ENCODE peak calls at places on chromosomes 11 and 22, in five cellular contexts. One of them, this sample, is unnamed. For H3K4me1, the result is how much of the 10 kb centered on the place peaks cover.

GRCh38 chr11:15793032-15793996 is 563.0 kb downstream of the SOX6 start:
- DNase-seq in PC-3: peak
- DNase-seq in cardiac muscle cell: no peak
- DNase-seq in gastrocnemius medialis: no peak
- DNase-seq in kidney: no peak
- DNase-seq in this sample: no peak

GRCh38 chr11:119888119-119888518 is 159.1 kb upstream of the NECTIN1 start:
- DNase-seq in PC-3: no peak
- DNase-seq in cardiac muscle cell: no peak
- DNase-seq in gastrocnemius medialis: no peak
- DNase-seq in kidney: no peak
- DNase-seq in this sample: no peak

GRCh38 chr22:18048441-18048898 is 24.1 kb upstream of the MICAL3 start:
- DNase-seq in PC-3: no peak
- DNase-seq in cardiac muscle cell: no peak
- DNase-seq in gastrocnemius medialis: no peak
- DNase-seq in kidney: peak
- DNase-seq in this sample: no peak

GRCh38 chr22:44118645-44119315 is 61.9 kb upstream of the PARVG start:
- DNase-seq in PC-3: no peak
- DNase-seq in cardiac muscle cell: no peak
- DNase-seq in gastrocnemius medialis: no peak
- DNase-seq in kidney: peak
- DNase-seq in this sample: no peak

GRCh38 chr11:125768256-125769046 is 10.2 kb downstream of the PATE2 start:
- DNase-seq in PC-3: no peak
- DNase-seq in cardiac muscle cell: peak
- DNase-seq in gastrocnemius medialis: no peak
- DNase-seq in kidney: peak
- DNase-seq in this sample: peak

GRCh38 chr22:32204856-32205722 is at the start of gene RFPL2:
- DNase-seq in PC-3: no peak
- DNase-seq in cardiac muscle cell: peak
- DNase-seq in gastrocnemius medialis: no peak
- DNase-seq in kidney: no peak
- DNase-seq in this sample: no peak

GRCh38 chr11:109547356-109548027 is 125.5 kb downstream of the C11orf87 start:
- DNase-seq in PC-3: peak
- DNase-seq in cardiac muscle cell: no peak
- DNase-seq in gastrocnemius medialis: no peak
- DNase-seq in kidney: no peak
- DNase-seq in this sample: no peak

GRCh38 chr11:15674756-15675155 is 560.0 kb downstream of the INSC start:
- DNase-seq in PC-3: no peak
- DNase-seq in cardiac muscle cell: no peak
- DNase-seq in gastrocnemius medialis: no peak
- DNase-seq in kidney: no peak
- DNase-seq in this sample: no peak

GRCh38 chr11:85277693-85278092 is 349.5 kb downstream of the DLG2 start:
- DNase-seq in PC-3: no peak
- DNase-seq in cardiac muscle cell: no peak
- DNase-seq in gastrocnemius medialis: no peak
- DNase-seq in kidney: no peak
- DNase-seq in this sample: no peak

GRCh38 chr11:37858398-37858797 is 1260.4 kb upstream of the RAG2 start:
- DNase-seq in PC-3: peak
- DNase-seq in cardiac muscle cell: no peak
- DNase-seq in gastrocnemius medialis: no peak
- DNase-seq in kidney: no peak
- DNase-seq in this sample: no peak

GRCh38 chr11:126304457-126305072 is 705 bp downstream of the DCPS start:
- DNase-seq in PC-3: no peak
- DNase-seq in cardiac muscle cell: no peak
- DNase-seq in gastrocnemius medialis: no peak
- DNase-seq in kidney: no peak
- DNase-seq in this sample: no peak

GRCh38 chr11:93017821-93018690 is 48.6 kb downstream of the MTNR1B start:
- DNase-seq in PC-3: no peak
- DNase-seq in cardiac muscle cell: no peak
- DNase-seq in gastrocnemius medialis: no peak
- DNase-seq in kidney: no peak
- DNase-seq in this sample: no peak

GRCh38 chr11:27241316-27242122 is 121.5 kb downstream of the CCDC34 start:
- DNase-seq in PC-3: peak
- DNase-seq in cardiac muscle cell: no peak
- DNase-seq in gastrocnemius medialis: no peak
- DNase-seq in kidney: no peak
- DNase-seq in this sample: no peak

GRCh38 chr11:122172352-122173073 is 56.5 kb upstream of the BLID start:
- DNase-seq in PC-3: peak
- DNase-seq in cardiac muscle cell: no peak
- DNase-seq in gastrocnemius medialis: no peak
- DNase-seq in kidney: no peak
- DNase-seq in this sample: no peak

GRCh38 chr11:122170815-122171475 is 54.9 kb upstream of the BLID start:
- DNase-seq in PC-3: peak
- DNase-seq in cardiac muscle cell: no peak
- DNase-seq in gastrocnemius medialis: no peak
- DNase-seq in kidney: no peak
- DNase-seq in this sample: no peak

GRCh38 chr11:122173074-122173450 is 57.0 kb upstream of the BLID start:
- DNase-seq in PC-3: peak
- DNase-seq in cardiac muscle cell: no peak
- DNase-seq in gastrocnemius medialis: no peak
- DNase-seq in kidney: no peak
- DNase-seq in this sample: no peak

GRCh38 chr11:122175316-122175715 is 59.3 kb upstream of the BLID start:
- DNase-seq in PC-3: peak
- DNase-seq in cardiac muscle cell: no peak
- DNase-seq in gastrocnemius medialis: no peak
- DNase-seq in kidney: no peak
- DNase-seq in this sample: no peak

DNA sequence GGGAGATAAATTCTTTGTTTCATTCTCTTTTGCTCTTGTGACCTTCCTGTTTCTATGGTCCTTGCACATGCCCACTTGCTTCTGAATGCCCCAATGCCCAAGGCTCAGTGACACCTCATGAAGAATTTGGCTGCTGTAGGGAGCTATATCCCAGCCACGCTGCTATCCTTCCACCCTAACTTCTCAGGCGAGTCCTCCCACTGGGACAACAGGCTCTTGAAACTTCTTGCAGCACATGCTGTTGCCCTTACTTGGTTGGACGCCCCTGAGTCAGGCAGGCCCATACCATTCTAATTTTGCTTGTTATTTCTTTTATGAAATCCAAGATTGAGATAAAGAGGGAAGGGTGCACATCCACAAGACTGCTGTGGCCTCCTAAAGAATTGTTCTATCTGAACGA is 57.6 kb upstream of the BLID start:
- DNase-seq in PC-3: peak
- DNase-seq in cardiac muscle cell: no peak
- DNase-seq in gastrocnemius medialis: no peak
- DNase-seq in kidney: no peak
- DNase-seq in this sample: no peak
- H3K27ac ChIP-seq in PC-3: peak
- H3K27ac ChIP-seq in cardiac muscle cell: no peak
- H3K27ac ChIP-seq in gastrocnemius medialis: no peak
- H3K27ac ChIP-seq in kidney: no peak
- H3K27ac ChIP-seq in this sample: no peak

GRCh38 chr11:78040691-78041379 is 17.8 kb upstream of the KCTD14 start:
- DNase-seq in PC-3: peak
- DNase-seq in cardiac muscle cell: no peak
- DNase-seq in gastrocnemius medialis: no peak
- DNase-seq in kidney: no peak
- DNase-seq in this sample: no peak
- H3K4me1 ChIP-seq in PC-3: under half
- H3K4me1 ChIP-seq in cardiac muscle cell: under half
- H3K4me1 ChIP-seq in gastrocnemius medialis: under half
- H3K4me1 ChIP-seq in kidney: under half
- H3K4me1 ChIP-seq in this sample: under half

DNA sequence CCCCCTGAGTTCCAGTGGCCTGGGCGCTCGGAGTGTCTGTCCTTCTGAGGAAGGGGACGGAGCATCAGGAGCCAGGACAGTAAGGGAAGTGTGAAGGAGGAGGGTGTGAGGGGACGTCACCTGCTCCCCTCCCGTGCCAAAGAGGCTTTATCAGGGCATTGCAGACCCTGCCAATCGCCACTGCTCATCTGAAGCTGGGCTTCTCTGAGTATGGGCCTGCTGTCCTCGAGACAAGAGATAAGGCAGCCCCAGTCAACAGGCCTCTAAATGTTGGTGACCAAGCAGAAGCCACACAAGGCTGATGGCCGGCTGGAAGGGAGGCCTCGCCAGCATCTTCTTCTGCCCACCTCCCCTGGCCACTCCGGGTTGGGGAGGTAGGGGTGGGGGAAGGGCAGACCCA is 29.8 kb downstream of the LIF start:
- DNase-seq in PC-3: no peak
- DNase-seq in cardiac muscle cell: no peak
- DNase-seq in gastrocnemius medialis: no peak
- DNase-seq in kidney: no peak
- DNase-seq in this sample: no peak
- H3K27ac ChIP-seq in PC-3: no peak
- H3K27ac ChIP-seq in cardiac muscle cell: no peak
- H3K27ac ChIP-seq in gastrocnemius medialis: no peak
- H3K27ac ChIP-seq in kidney: no peak
- H3K27ac ChIP-seq in this sample: no peak

GRCh38 chr22:45844009-45844408 is 133.0 kb downstream of the WNT7B start:
- DNase-seq in PC-3: no peak
- DNase-seq in cardiac muscle cell: no peak
- DNase-seq in gastrocnemius medialis: no peak
- DNase-seq in kidney: no peak
- DNase-seq in this sample: no peak
- H3K4me1 ChIP-seq in PC-3: under half
- H3K4me1 ChIP-seq in cardiac muscle cell: under half
- H3K4me1 ChIP-seq in gastrocnemius medialis: under half
- H3K4me1 ChIP-seq in kidney: under half
- H3K4me1 ChIP-seq in this sample: under half

This sample was measured in left lung.